ENCODE peak calls at places on chromosome 7, in seven cellular contexts. M, I, W, F, X, G and Q are unnamed samples.

GRCh38 chr7:142759433-142759832 is 10.2 kb downstream of the PRSS1 start:
- DNase-seq in M (no peak), I (no peak), W (no peak), F (no peak), X (no peak), G (no peak), Q (no peak)

GRCh38 chr7:28685660-28686417 is 272.3 kb downstream of the TRIL start:
- DNase-seq in M (peak; percentile 35), I (peak; percentile 96), W (peak; percentile 45), F (peak; percentile 92), X (no peak), G (peak; percentile 11), Q (peak; percentile 32)

GRCh38 chr7:132275811-132276210 is 300.5 kb downstream of the PLXNA4 start:
- DNase-seq in M (no peak), I (no peak), W (no peak), F (no peak), X (no peak), G (no peak), Q (no peak)

GRCh38 chr7:80950550-80950967 is 31.7 kb upstream of the SEMA3C start:
- DNase-seq in M (no peak), I (no peak), W (no peak), F (no peak), X (no peak), G (no peak), Q (no peak)

GRCh38 chr7:113824117-113824823 is 94.5 kb downstream of the PPP1R3A start:
- DNase-seq in M (no peak), I (no peak), W (no peak), F (no peak), X (no peak), G (no peak), Q (no peak)

GRCh38 chr7:1532456-1533254 is 2.2 kb downstream of the MAFK start:
- DNase-seq in M (no peak), I (peak; percentile 70), W (no peak), F (peak; percentile 60), X (peak; percentile 37), G (peak; percentile 63), Q (peak; percentile 70)

GRCh38 chr7:157874208-157874816 is 537.5 kb downstream of the DNAJB6 start:
- DNase-seq in M (no peak), I (no peak), W (no peak), F (no peak), X (no peak), G (no peak), Q (no peak)

GRCh38 chr7:132333301-132333700 is 243.0 kb downstream of the PLXNA4 start:
- DNase-seq in M (no peak), I (no peak), W (no peak), F (no peak), X (no peak), G (no peak), Q (no peak)

GRCh38 chr7:55534916-55535636 is 37.2 kb downstream of the VOPP1 start:
- DNase-seq in M (no peak), I (no peak), W (no peak), F (no peak), X (no peak), G (no peak), Q (peak; percentile 59)

GRCh38 chr7:106170216-106170615 is 58.1 kb upstream of the SYPL1 start:
- DNase-seq in M (no peak), I (no peak), W (no peak), F (no peak), X (no peak), G (no peak), Q (no peak)

GRCh38 chr7:18777314-18777713 is 281.8 kb downstream of the HDAC9 start:
- DNase-seq in M (no peak), I (no peak), W (no peak), F (no peak), X (no peak), G (no peak), Q (no peak)

GRCh38 chr7:29229056-29229455 is 34.5 kb downstream of the CHN2 start:
- DNase-seq in M (no peak), I (no peak), W (no peak), F (no peak), X (no peak), G (no peak), Q (no peak)

GRCh38 chr7:20892776-20893175 is 106.1 kb upstream of the SP8 start:
- DNase-seq in M (peak; percentile 33), I (no peak), W (no peak), F (no peak), X (no peak), G (no peak), Q (no peak)